ENCODE peak calls at places on chromosomes 4 and X, in five cellular contexts. Y, T, F, X and N are unnamed samples.

GRCh38 chrX:11341274-11342256 is 48.4 kb downstream of the AMELX start:
- DNase-seq in Y (no peak), T (peak), F (peak), X (peak), N (peak)

GRCh38 chr4:52665592-52665991 is 6.5 kb upstream of the USP46 start:
- DNase-seq in Y (no peak), T (no peak), F (no peak), X (no peak), N (no peak)

GRCh38 chrX:15310117-15310516 is 5.3 kb downstream of the ASB11 start:
- DNase-seq in Y (no peak), T (no peak), F (no peak), X (peak), N (no peak)

GRCh38 chr4:139243448-139244365 is 36.3 kb downstream of the MGARP start:
- DNase-seq in Y (no peak), T (no peak), F (no peak), X (peak), N (no peak)

GRCh38 chr4:38099908-38100407 is 139.8 kb downstream of the PTTG2 start:
- DNase-seq in Y (no peak), T (no peak), F (no peak), X (peak), N (no peak)

GRCh38 chr4:86055898-86056297 is 304.0 kb downstream of the MAPK10 start:
- DNase-seq in Y (no peak), T (no peak), F (no peak), X (peak), N (no peak)

GRCh38 chrX:132114607-132115006 is 13.2 kb downstream of the FRMD7 start:
- DNase-seq in Y (no peak), T (no peak), F (no peak), X (no peak), N (no peak)

GRCh38 chr4:171583790-171584189 is 229.4 kb upstream of the GALNTL6 start:
- DNase-seq in Y (no peak), T (no peak), F (no peak), X (no peak), N (no peak)

GRCh38 chr4:128818442-128818841 is 8.9 kb downstream of the JADE1 start:
- DNase-seq in Y (no peak), T (no peak), F (no peak), X (no peak), N (no peak)

GRCh38 chr4:17497890-17498523 is 13.9 kb downstream of the QDPR start:
- DNase-seq in Y (no peak), T (no peak), F (no peak), X (no peak), N (no peak)

GRCh38 chr4:25749150-25749794 is 93.6 kb downstream of the SLC34A2 start:
- DNase-seq in Y (no peak), T (no peak), F (no peak), X (no peak), N (no peak)

GRCh38 chr4:108433832-108434231 is 186.5 kb upstream of the RPL34 start:
- DNase-seq in Y (no peak), T (no peak), F (no peak), X (peak), N (no peak)

GRCh38 chr4:112514449-112515277 is 1.3 kb downstream of the NEUROG2 start:
- DNase-seq in Y (no peak), T (no peak), F (no peak), X (peak), N (no peak)

GRCh38 chr4:4642201-4643025 is 100.6 kb upstream of the STX18 start:
- DNase-seq in Y (no peak), T (no peak), F (no peak), X (no peak), N (no peak)

GRCh38 chrX:63349307-63349706 is 1.8 kb downstream of the SPIN4 start:
- DNase-seq in Y (no peak), T (no peak), F (no peak), X (peak), N (no peak)

GRCh38 chrX:140064993-140065392 is 99.7 kb upstream of the CXorf66 start:
- DNase-seq in Y (no peak), T (no peak), F (no peak), X (no peak), N (no peak)

GRCh38 chr4:6143603-6144181 is 56.7 kb downstream of the JAKMIP1 start:
- DNase-seq in Y (no peak), T (peak), F (no peak), X (no peak), N (no peak)

GRCh38 chr4:108502366-108502765 is 118.0 kb upstream of the RPL34 start:
- DNase-seq in Y (no peak), T (no peak), F (no peak), X (no peak), N (no peak)

GRCh38 chr4:108224628-108225053 is 55.9 kb upstream of the LEF1 start:
- DNase-seq in Y (no peak), T (no peak), F (no peak), X (no peak), N (no peak)

GRCh38 chrX:46637937-46638336 is 64.4 kb downstream of the CHST7 start:
- DNase-seq in Y (no peak), T (no peak), F (no peak), X (no peak), N (no peak)

GRCh38 chr4:67879486-67879885 is 4.3 kb downstream of the TMPRSS11D start:
- DNase-seq in Y (no peak), T (no peak), F (no peak), X (peak), N (no peak)

GRCh38 chr4:25481648-25482047 is 104.6 kb downstream of the ANAPC4 start:
- DNase-seq in Y (no peak), T (no peak), F (no peak), X (no peak), N (no peak)

GRCh38 chrX:1528186-1528883 is 8.7 kb downstream of the P2RY8 start:
- DNase-seq in Y (no peak), T (no peak), F (no peak), X (no peak), N (no peak)